ENCODE peak calls at places on chromosomes 13 and 19, in six cellular contexts. One of them, this sample, is unnamed.

GRCh38 chr13:35771898-35772297 is 295.4 kb upstream of the MAB21L1 start:
- DNase-seq in mammary epithelial cell: peak
- DNase-seq in dorsolateral prefrontal cortex: no peak
- DNase-seq in nephron progenitor cell: no peak
- DNase-seq in GM12865: no peak
- DNase-seq in AG09309: peak
- DNase-seq in this sample: no peak

GRCh38 chr13:89627991-89628390 is 1719.5 kb upstream of the MIR17HG start:
- DNase-seq in AG09309: no peak
- DNase-seq in mammary epithelial cell: peak
- DNase-seq in GM12865: no peak
- DNase-seq in nephron progenitor cell: no peak
- DNase-seq in dorsolateral prefrontal cortex: no peak
- DNase-seq in this sample: no peak

GRCh38 chr13:26377038-26377437 is 123.1 kb downstream of the CDK8 start:
- DNase-seq in GM12865: peak
- DNase-seq in dorsolateral prefrontal cortex: no peak
- DNase-seq in nephron progenitor cell: peak
- DNase-seq in mammary epithelial cell: peak
- DNase-seq in AG09309: no peak
- DNase-seq in this sample: peak

GRCh38 chr19:2391118-2391725 is 31.2 kb downstream of the TMPRSS9 start:
- DNase-seq in dorsolateral prefrontal cortex: no peak
- DNase-seq in nephron progenitor cell: peak
- DNase-seq in GM12865: peak
- DNase-seq in mammary epithelial cell: peak
- DNase-seq in AG09309: no peak
- DNase-seq in this sample: peak

GRCh38 chr13:113860051-113860471 is 3.8 kb downstream of the GAS6 start:
- DNase-seq in AG09309: no peak
- DNase-seq in mammary epithelial cell: no peak
- DNase-seq in dorsolateral prefrontal cortex: no peak
- DNase-seq in nephron progenitor cell: no peak
- DNase-seq in GM12865: no peak
- DNase-seq in this sample: no peak

GRCh38 chr19:43699506-43700367 is 16.1 kb upstream of the IRGC start:
- DNase-seq in GM12865: no peak
- DNase-seq in nephron progenitor cell: peak
- DNase-seq in AG09309: no peak
- DNase-seq in dorsolateral prefrontal cortex: no peak
- DNase-seq in mammary epithelial cell: no peak
- DNase-seq in this sample: peak

GRCh38 chr19:3950871-3951861 is 18.3 kb downstream of the NMRK2 start:
- DNase-seq in dorsolateral prefrontal cortex: no peak
- DNase-seq in AG09309: no peak
- DNase-seq in GM12865: no peak
- DNase-seq in mammary epithelial cell: no peak
- DNase-seq in nephron progenitor cell: no peak
- DNase-seq in this sample: no peak

GRCh38 chr13:101875717-101876393 is 423.4 kb downstream of the ITGBL1 start:
- DNase-seq in dorsolateral prefrontal cortex: no peak
- DNase-seq in nephron progenitor cell: no peak
- DNase-seq in GM12865: no peak
- DNase-seq in AG09309: peak
- DNase-seq in mammary epithelial cell: peak
- DNase-seq in this sample: no peak

GRCh38 chr19:54893406-54893805 is 12.5 kb upstream of the NCR1 start:
- DNase-seq in mammary epithelial cell: no peak
- DNase-seq in GM12865: no peak
- DNase-seq in nephron progenitor cell: no peak
- DNase-seq in dorsolateral prefrontal cortex: no peak
- DNase-seq in AG09309: no peak
- DNase-seq in this sample: no peak

GRCh38 chr13:77660841-77661250 is 36.6 kb upstream of the SLAIN1 start:
- DNase-seq in GM12865: no peak
- DNase-seq in AG09309: no peak
- DNase-seq in mammary epithelial cell: no peak
- DNase-seq in dorsolateral prefrontal cortex: no peak
- DNase-seq in nephron progenitor cell: no peak
- DNase-seq in this sample: no peak

GRCh38 chr13:91308299-91308698 is 39.2 kb upstream of the MIR17HG start:
- DNase-seq in GM12865: peak
- DNase-seq in dorsolateral prefrontal cortex: no peak
- DNase-seq in mammary epithelial cell: no peak
- DNase-seq in nephron progenitor cell: no peak
- DNase-seq in AG09309: no peak
- DNase-seq in this sample: no peak
- TF ChIP-seq CTCF in GM12865: peak
- TF ChIP-seq CTCF in dorsolateral prefrontal cortex: no peak
- TF ChIP-seq CTCF in mammary epithelial cell: no peak
- TF ChIP-seq CTCF in nephron progenitor cell: no peak
- TF ChIP-seq CTCF in AG09309: no peak
- TF ChIP-seq CTCF in this sample: no peak

GRCh38 chr19:16447015-16447384 is 24.8 kb downstream of the EPS15L1 start:
- DNase-seq in mammary epithelial cell: peak
- DNase-seq in dorsolateral prefrontal cortex: no peak
- DNase-seq in AG09309: peak
- DNase-seq in nephron progenitor cell: no peak
- DNase-seq in GM12865: peak
- DNase-seq in this sample: no peak

GRCh38 chr19:16442386-16443276 is 29.1 kb downstream of the EPS15L1 start:
- DNase-seq in nephron progenitor cell: no peak
- DNase-seq in dorsolateral prefrontal cortex: no peak
- DNase-seq in GM12865: no peak
- DNase-seq in AG09309: no peak
- DNase-seq in mammary epithelial cell: no peak
- DNase-seq in this sample: no peak

GRCh38 chr19:16444273-16444597 is 27.5 kb downstream of the EPS15L1 start:
- DNase-seq in nephron progenitor cell: no peak
- DNase-seq in AG09309: no peak
- DNase-seq in mammary epithelial cell: no peak
- DNase-seq in dorsolateral prefrontal cortex: no peak
- DNase-seq in GM12865: peak
- DNase-seq in this sample: no peak

GRCh38 chr19:16446108-16447014 is 25.4 kb downstream of the EPS15L1 start:
- DNase-seq in GM12865: peak
- DNase-seq in AG09309: no peak
- DNase-seq in mammary epithelial cell: no peak
- DNase-seq in dorsolateral prefrontal cortex: no peak
- DNase-seq in nephron progenitor cell: no peak
- DNase-seq in this sample: no peak

DNA sequence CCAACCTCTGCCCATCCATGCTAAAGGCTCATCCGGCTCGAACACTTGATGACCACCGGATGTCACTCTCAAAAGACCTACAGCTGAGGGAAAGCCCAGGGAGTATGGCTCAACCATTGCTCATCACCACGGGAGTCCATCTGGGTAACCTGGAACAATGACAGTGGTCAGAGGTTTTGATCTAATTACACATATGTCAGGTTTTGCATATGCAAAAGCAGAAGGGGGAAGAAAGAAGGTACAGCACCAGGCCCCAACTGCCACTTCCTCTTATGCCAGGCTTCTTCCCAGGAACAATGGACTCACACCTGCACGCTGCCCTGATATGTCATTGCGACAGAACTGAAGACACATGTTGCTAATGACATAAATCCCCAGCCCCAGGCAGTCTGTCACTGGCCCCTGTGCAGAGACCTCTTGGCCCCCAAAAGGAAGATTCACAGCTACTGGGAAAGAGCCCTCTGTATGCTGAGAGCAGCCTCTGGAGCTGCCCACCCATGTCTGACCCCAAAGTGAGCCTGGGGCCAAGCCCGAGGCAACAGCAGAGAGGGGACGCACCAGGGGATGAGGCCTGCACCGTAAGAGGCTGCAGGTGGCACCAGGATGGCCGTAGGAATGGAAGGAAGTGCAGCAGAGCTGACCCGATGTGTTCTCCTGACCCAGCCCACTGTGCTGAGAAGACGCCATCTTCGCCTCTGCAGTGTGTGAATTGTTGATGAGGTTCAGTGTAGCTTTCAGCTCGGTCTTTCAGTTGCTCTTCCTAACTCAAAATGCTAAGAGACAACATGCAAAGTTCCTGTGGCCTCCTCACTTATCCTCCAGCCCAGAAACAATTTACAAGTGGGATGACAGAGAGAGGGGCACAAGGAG is 26.3 kb downstream of the EPS15L1 start:
- DNase-seq in AG09309: no peak
- DNase-seq in GM12865: peak
- DNase-seq in nephron progenitor cell: no peak
- DNase-seq in dorsolateral prefrontal cortex: no peak
- DNase-seq in mammary epithelial cell: peak
- DNase-seq in this sample: no peak
- TF ChIP-seq CTCF in AG09309: no peak
- TF ChIP-seq CTCF in GM12865: no peak
- TF ChIP-seq CTCF in nephron progenitor cell: no peak
- TF ChIP-seq CTCF in dorsolateral prefrontal cortex: no peak
- TF ChIP-seq CTCF in mammary epithelial cell: no peak
- TF ChIP-seq CTCF in this sample: no peak

GRCh38 chr19:47609885-47610545 is 1.1 kb downstream of the BICRA start:
- DNase-seq in nephron progenitor cell: peak
- DNase-seq in mammary epithelial cell: peak
- DNase-seq in GM12865: peak
- DNase-seq in dorsolateral prefrontal cortex: peak
- DNase-seq in AG09309: no peak
- DNase-seq in this sample: peak
- TF ChIP-seq CTCF in nephron progenitor cell: no peak
- TF ChIP-seq CTCF in mammary epithelial cell: no peak
- TF ChIP-seq CTCF in GM12865: no peak
- TF ChIP-seq CTCF in dorsolateral prefrontal cortex: no peak
- TF ChIP-seq CTCF in AG09309: no peak
- TF ChIP-seq CTCF in this sample: no peak

DNA sequence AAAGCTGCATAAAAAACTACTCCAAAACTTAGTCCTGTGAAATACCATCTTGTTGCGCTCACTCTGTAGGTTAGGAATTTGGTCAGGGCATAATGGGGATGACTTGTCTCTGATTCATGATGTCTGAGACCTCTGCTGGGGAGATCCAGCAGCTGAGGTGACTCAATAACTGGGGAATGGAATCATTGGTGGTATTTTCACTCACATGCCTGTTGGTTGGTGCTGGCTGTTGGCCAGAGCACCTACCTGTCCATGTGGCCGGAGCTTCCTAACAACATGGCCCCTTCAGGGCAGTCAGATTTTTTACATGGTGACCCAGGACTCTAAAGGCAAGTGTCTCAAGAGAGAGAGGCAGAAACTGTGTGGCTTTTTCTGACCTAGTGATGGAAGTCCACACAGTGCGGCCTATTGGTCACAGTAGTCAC is 7.4 kb upstream of the ESD start:
- DNase-seq in GM12865: no peak
- DNase-seq in dorsolateral prefrontal cortex: no peak
- DNase-seq in mammary epithelial cell: peak
- DNase-seq in nephron progenitor cell: no peak
- DNase-seq in AG09309: peak
- DNase-seq in this sample: no peak
- TF ChIP-seq CTCF in GM12865: no peak
- TF ChIP-seq CTCF in dorsolateral prefrontal cortex: no peak
- TF ChIP-seq CTCF in mammary epithelial cell: no peak
- TF ChIP-seq CTCF in nephron progenitor cell: no peak
- TF ChIP-seq CTCF in AG09309: peak
- TF ChIP-seq CTCF in this sample: no peak

GRCh38 chr19:31445406-31445805 is 96.2 kb upstream of the TSHZ3 start:
- DNase-seq in AG09309: no peak
- DNase-seq in mammary epithelial cell: no peak
- DNase-seq in GM12865: no peak
- DNase-seq in dorsolateral prefrontal cortex: no peak
- DNase-seq in nephron progenitor cell: no peak
- DNase-seq in this sample: no peak
- TF ChIP-seq CTCF in AG09309: no peak
- TF ChIP-seq CTCF in mammary epithelial cell: no peak
- TF ChIP-seq CTCF in GM12865: no peak
- TF ChIP-seq CTCF in dorsolateral prefrontal cortex: no peak
- TF ChIP-seq CTCF in nephron progenitor cell: no peak
- TF ChIP-seq CTCF in this sample: no peak

GRCh38 chr19:47415953-47416666 is 3.2 kb downstream of the MEIS3 start:
- DNase-seq in dorsolateral prefrontal cortex: no peak
- DNase-seq in AG09309: no peak
- DNase-seq in mammary epithelial cell: no peak
- DNase-seq in nephron progenitor cell: no peak
- DNase-seq in GM12865: no peak
- DNase-seq in this sample: no peak

GRCh38 chr19:47417107-47417745 is 2.1 kb downstream of the MEIS3 start:
- DNase-seq in mammary epithelial cell: no peak
- DNase-seq in nephron progenitor cell: peak
- DNase-seq in GM12865: no peak
- DNase-seq in AG09309: no peak
- DNase-seq in dorsolateral prefrontal cortex: no peak
- DNase-seq in this sample: no peak

GRCh38 chr19:47416667-47417033 is 2.7 kb downstream of the MEIS3 start:
- DNase-seq in dorsolateral prefrontal cortex: no peak
- DNase-seq in mammary epithelial cell: no peak
- DNase-seq in AG09309: no peak
- DNase-seq in nephron progenitor cell: no peak
- DNase-seq in GM12865: no peak
- DNase-seq in this sample: no peak

GRCh38 chr19:47413941-47414340 is 5.4 kb downstream of the MEIS3 start:
- DNase-seq in AG09309: no peak
- DNase-seq in mammary epithelial cell: no peak
- DNase-seq in nephron progenitor cell: no peak
- DNase-seq in GM12865: no peak
- DNase-seq in dorsolateral prefrontal cortex: no peak
- DNase-seq in this sample: no peak

DNA sequence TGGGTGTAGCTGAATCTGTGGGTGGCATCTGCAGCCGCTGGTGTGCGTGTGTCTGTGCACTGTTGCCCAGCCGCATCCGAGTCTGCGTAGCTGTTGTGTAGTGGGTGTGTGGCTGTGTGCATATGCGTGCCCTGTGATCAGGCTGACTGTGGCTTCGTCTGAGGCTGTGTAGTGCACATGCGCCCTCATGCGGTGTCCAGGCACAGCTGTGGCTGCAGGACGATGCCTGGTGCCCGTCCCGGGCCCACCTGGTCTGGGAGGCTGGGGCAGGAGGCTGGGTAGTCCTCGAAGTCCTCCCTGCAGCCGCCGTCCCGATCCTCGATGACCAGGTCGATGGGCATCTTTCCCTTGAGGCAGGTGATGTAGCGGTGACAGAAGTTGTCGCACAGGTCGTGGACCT is 4.9 kb downstream of the MEIS3 start:
- DNase-seq in nephron progenitor cell: peak
- DNase-seq in AG09309: no peak
- DNase-seq in GM12865: peak
- DNase-seq in mammary epithelial cell: no peak
- DNase-seq in dorsolateral prefrontal cortex: no peak
- DNase-seq in this sample: peak
- TF ChIP-seq CTCF in nephron progenitor cell: no peak
- TF ChIP-seq CTCF in AG09309: no peak
- TF ChIP-seq CTCF in GM12865: peak
- TF ChIP-seq CTCF in mammary epithelial cell: no peak
- TF ChIP-seq CTCF in dorsolateral prefrontal cortex: peak
- TF ChIP-seq CTCF in this sample: no peak